ENCODE peak calls at places on chromosomes 13 and 19, in four cellular contexts. C, O, B and L are unnamed samples.

GRCh38 chr19:41265376-41266153 is 1.4 kb downstream of the HNRNPUL1 start:
- DNase-seq in O (peak), C (no peak), B (peak), L (no peak)

GRCh38 chr19:35696835-35697234 is 7.5 kb upstream of the ZBTB32 start:
- DNase-seq in B (no peak), O (no peak), C (no peak), L (no peak)

GRCh38 chr19:391199-391557 is 17.8 kb downstream of the C2CD4C start:
- DNase-seq in C (no peak), O (no peak), B (no peak), L (no peak)

GRCh38 chr19:47615714-47616113 is 6.8 kb downstream of the BICRA start:
- DNase-seq in C (no peak), O (no peak), B (no peak), L (no peak)

GRCh38 chr19:2015611-2015950 is at the start of gene BTBD2:
- DNase-seq in B (peak), C (no peak), O (peak), L (peak)

GRCh38 chr13:84405286-84405685 is 523.0 kb upstream of the SLITRK1 start:
- DNase-seq in O (peak), C (no peak), B (no peak), L (no peak)

GRCh38 chr13:49403966-49404365 is 39.9 kb downstream of the CAB39L start:
- DNase-seq in O (no peak), B (no peak), C (no peak), L (no peak)

GRCh38 chr19:4454952-4455738 is 2.4 kb downstream of the UBXN6 start:
- DNase-seq in C (no peak), B (no peak), O (peak), L (no peak)

GRCh38 chr13:113591750-113592149 is 7.2 kb downstream of the TFDP1 start:
- DNase-seq in B (no peak), O (no peak), C (no peak), L (no peak)

GRCh38 chr19:46979103-46979769 is 40.4 kb upstream of the NPAS1 start:
- DNase-seq in C (no peak), B (no peak), O (no peak), L (no peak)

GRCh38 chr13:84896128-84896527 is 903.1 kb downstream of the SLITRK6 start:
- DNase-seq in O (peak), B (peak), C (peak), L (no peak)

GRCh38 chr19:8607386-8607785 is 3.1 kb downstream of the ADAMTS10 start:
- DNase-seq in O (peak), C (no peak), B (no peak), L (no peak)

GRCh38 chr13:33262069-33262487 is 23.5 kb downstream of the STARD13 start:
- DNase-seq in B (no peak), C (no peak), O (peak), L (no peak)